ENCODE peak calls at places on chromosome 1, in eight cellular contexts. Z, N, M, C, H, F, T and Q are unnamed samples.

GRCh38 chr1:227869281-227869842 is 53.9 kb downstream of the PRSS38 start:
- DNase-seq in Z (no peak), N (no peak), M (no peak), C (no peak), H (no peak), F (no peak), T (no peak), Q (no peak)

GRCh38 chr1:97913506-97913905 is 7.3 kb downstream of the DPYD start:
- DNase-seq in Z (no peak), N (no peak), M (no peak), C (no peak), H (no peak), F (no peak), T (no peak), Q (peak)

GRCh38 chr1:194102607-194103006 is 916.2 kb upstream of the B3GALT2 start:
- DNase-seq in Z (no peak), N (no peak), M (no peak), C (no peak), H (no peak), F (peak), T (no peak), Q (no peak)

GRCh38 chr1:163912491-163912890 is 590.7 kb downstream of the NUF2 start:
- DNase-seq in Z (no peak), N (no peak), M (no peak), C (no peak), H (no peak), F (no peak), T (no peak), Q (no peak)

GRCh38 chr1:58157281-58157680 is 389.2 kb downstream of the OMA1 start:
- DNase-seq in Z (no peak), N (no peak), M (no peak), C (no peak), H (no peak), F (no peak), T (no peak), Q (no peak)

GRCh38 chr1:204314893-204315735 is 44.6 kb downstream of the PLEKHA6 start:
- DNase-seq in Z (no peak), N (no peak), M (no peak), C (peak), H (no peak), F (no peak), T (no peak), Q (no peak)

GRCh38 chr1:33099290-33100118 is 18.6 kb downstream of the AZIN2 start:
- DNase-seq in Z (peak), N (peak), M (peak), C (peak), H (no peak), F (peak), T (peak), Q (no peak)

GRCh38 chr1:203650012-203650836 is 23.6 kb downstream of the ATP2B4 start:
- DNase-seq in Z (peak), N (no peak), M (peak), C (peak), H (no peak), F (peak), T (peak), Q (peak)

GRCh38 chr1:28510350-28511223 is 4.7 kb downstream of the RCC1 start:
- DNase-seq in Z (no peak), N (no peak), M (no peak), C (peak), H (no peak), F (no peak), T (no peak), Q (no peak)

GRCh38 chr1:35585281-35585680 is 12.2 kb downstream of the TFAP2E start:
- DNase-seq in Z (no peak), N (no peak), M (no peak), C (no peak), H (no peak), F (no peak), T (no peak), Q (no peak)

GRCh38 chr1:8024329-8024728 is 1.8 kb downstream of the ERRFI1 start:
- DNase-seq in Z (no peak), N (no peak), M (no peak), C (no peak), H (no peak), F (no peak), T (no peak), Q (no peak)

GRCh38 chr1:151133339-151133761 is 13.1 kb downstream of the SEMA6C start:
- DNase-seq in Z (no peak), N (no peak), M (no peak), C (no peak), H (no peak), F (no peak), T (no peak), Q (peak)

GRCh38 chr1:154599658-154600057 is 8.3 kb downstream of the ADAR start:
- DNase-seq in Z (no peak), N (no peak), M (no peak), C (no peak), H (no peak), F (no peak), T (no peak), Q (no peak)

GRCh38 chr1:89603651-89604413 is 29.1 kb upstream of the LRRC8C start:
- DNase-seq in Z (no peak), N (no peak), M (no peak), C (no peak), H (no peak), F (no peak), T (no peak), Q (no peak)

GRCh38 chr1:234840843-234841242 is 230.9 kb upstream of the IRF2BP2 start:
- DNase-seq in Z (no peak), N (no peak), M (no peak), C (no peak), H (no peak), F (no peak), T (no peak), Q (no peak)

GRCh38 chr1:36093919-36094318 is 5.2 kb downstream of the ADPRS start:
- DNase-seq in Z (no peak), N (no peak), M (no peak), C (no peak), H (no peak), F (no peak), T (no peak), Q (no peak)

GRCh38 chr1:221317537-221317936 is 424.4 kb downstream of the DUSP10 start:
- DNase-seq in Z (no peak), N (no peak), M (no peak), C (no peak), H (no peak), F (no peak), T (no peak), Q (no peak)

GRCh38 chr1:89087241-89087640 is 22.2 kb upstream of the GBP1 start:
- DNase-seq in Z (no peak), N (no peak), M (no peak), C (peak), H (no peak), F (no peak), T (no peak), Q (no peak)